ENCODE peak calls at places on chromosomes 13 and 19, in four cellular contexts. One of them, this sample, is unnamed.

GRCh38 chr13:98664047-98664446 is 87.1 kb upstream of the STK24 start:
- DNase-seq in A549: no peak
- DNase-seq in H1: no peak
- DNase-seq in SK-N-SH: no peak
- DNase-seq in this sample: no peak

GRCh38 chr13:31385534-31385933 is 185.8 kb downstream of the B3GLCT start:
- DNase-seq in A549: no peak
- DNase-seq in H1: no peak
- DNase-seq in SK-N-SH: no peak
- DNase-seq in this sample: no peak

GRCh38 chr13:24870380-24870760 is 106.4 kb downstream of the RNF17 start:
- DNase-seq in A549: no peak
- DNase-seq in H1: no peak
- DNase-seq in SK-N-SH: no peak
- DNase-seq in this sample: no peak

GRCh38 chr19:38183227-38183914 is 40.7 kb downstream of the DPF1 start:
- DNase-seq in A549: no peak
- DNase-seq in H1: peak
- DNase-seq in SK-N-SH: no peak
- DNase-seq in this sample: peak

GRCh38 chr13:34833562-34834182 is 108.4 kb upstream of the NBEA start:
- DNase-seq in A549: no peak
- DNase-seq in H1: peak
- DNase-seq in SK-N-SH: no peak
- DNase-seq in this sample: no peak

GRCh38 chr19:21321996-21322395 is 7.2 kb downstream of the ZNF708 start:
- DNase-seq in A549: no peak
- DNase-seq in H1: no peak
- DNase-seq in SK-N-SH: no peak
- DNase-seq in this sample: no peak

GRCh38 chr19:18804643-18805042 is 13.5 kb upstream of the COMP start:
- DNase-seq in A549: no peak
- DNase-seq in H1: no peak
- DNase-seq in SK-N-SH: no peak
- DNase-seq in this sample: no peak

GRCh38 chr13:51729853-51730553 is 74.0 kb downstream of the DHRS12 start:
- DNase-seq in A549: no peak
- DNase-seq in H1: no peak
- DNase-seq in SK-N-SH: no peak
- DNase-seq in this sample: no peak

GRCh38 chr13:36872621-36873020 is 47.4 kb downstream of the SMAD9 start:
- DNase-seq in A549: no peak
- DNase-seq in H1: peak
- DNase-seq in SK-N-SH: no peak
- DNase-seq in this sample: no peak

GRCh38 chr19:32392946-32393345 is 12.6 kb upstream of the DPY19L3 start:
- DNase-seq in A549: no peak
- DNase-seq in H1: no peak
- DNase-seq in SK-N-SH: no peak
- DNase-seq in this sample: no peak

GRCh38 chr19:32388393-32388724 is 17.2 kb upstream of the DPY19L3 start:
- DNase-seq in A549: no peak
- DNase-seq in H1: no peak
- DNase-seq in SK-N-SH: no peak
- DNase-seq in this sample: no peak

GRCh38 chr19:32392142-32392541 is 13.4 kb upstream of the DPY19L3 start:
- DNase-seq in A549: no peak
- DNase-seq in H1: no peak
- DNase-seq in SK-N-SH: no peak
- DNase-seq in this sample: no peak

GRCh38 chr19:32387701-32388392 is 17.7 kb upstream of the DPY19L3 start:
- DNase-seq in A549: no peak
- DNase-seq in H1: no peak
- DNase-seq in SK-N-SH: no peak
- DNase-seq in this sample: no peak
- TF ChIP-seq CHD2 in A549: no peak
- TF ChIP-seq CHD2 in H1: no peak
- TF ChIP-seq CHD2 in SK-N-SH: no peak
- TF ChIP-seq CHD2 in this sample: no peak

GRCh38 chr13:38530492-38530891 is 156.4 kb upstream of the FREM2 start:
- DNase-seq in A549: no peak
- DNase-seq in H1: no peak
- DNase-seq in SK-N-SH: peak
- DNase-seq in this sample: no peak
- TF ChIP-seq MAX in A549: no peak
- TF ChIP-seq MAX in H1: no peak
- TF ChIP-seq MAX in SK-N-SH: no peak
- TF ChIP-seq MAX in this sample: no peak

GRCh38 chr19:32539240-32539916 is 41.6 kb upstream of the PDCD5 start:
- DNase-seq in A549: no peak
- DNase-seq in H1: no peak
- DNase-seq in SK-N-SH: no peak
- DNase-seq in this sample: no peak

GRCh38 chr19:32542477-32543106 is 38.4 kb upstream of the PDCD5 start:
- DNase-seq in A549: no peak
- DNase-seq in H1: no peak
- DNase-seq in SK-N-SH: no peak
- DNase-seq in this sample: peak

GRCh38 chr19:32537626-32538025 is 43.4 kb upstream of the PDCD5 start:
- DNase-seq in A549: no peak
- DNase-seq in H1: no peak
- DNase-seq in SK-N-SH: no peak
- DNase-seq in this sample: no peak

GRCh38 chr19:32543107-32543900 is 37.7 kb upstream of the PDCD5 start:
- DNase-seq in A549: no peak
- DNase-seq in H1: no peak
- DNase-seq in SK-N-SH: no peak
- DNase-seq in this sample: no peak
- TF ChIP-seq CHD2 in A549: no peak
- TF ChIP-seq CHD2 in H1: no peak
- TF ChIP-seq CHD2 in SK-N-SH: no peak
- TF ChIP-seq CHD2 in this sample: no peak

DNA sequence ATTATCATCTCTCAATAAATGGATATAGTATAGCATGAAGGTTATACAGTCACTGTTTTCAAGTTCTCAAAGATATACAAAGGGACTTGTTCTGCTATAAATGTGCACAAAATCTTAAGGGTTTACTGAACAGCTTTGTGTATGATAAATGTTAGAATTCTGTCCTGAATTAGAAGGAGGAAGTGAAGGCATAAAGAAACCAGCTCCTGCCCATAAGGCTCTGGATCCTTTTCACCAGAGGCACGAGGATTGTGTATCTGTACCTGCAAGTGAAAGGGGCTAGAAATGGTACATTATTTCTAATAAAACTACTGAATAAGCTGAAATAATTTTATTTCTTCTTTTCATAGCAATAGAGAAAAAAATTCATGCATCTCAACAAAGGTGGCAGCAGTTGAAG is 32.4 kb downstream of the PHF11 start:
- DNase-seq in A549: no peak
- DNase-seq in H1: no peak
- DNase-seq in SK-N-SH: no peak
- DNase-seq in this sample: no peak
- TF ChIP-seq MAX in A549: no peak
- TF ChIP-seq MAX in H1: no peak
- TF ChIP-seq MAX in SK-N-SH: no peak
- TF ChIP-seq MAX in this sample: no peak

GRCh38 chr19:17457621-17458020 is 3.1 kb downstream of the NXNL1 start:
- DNase-seq in A549: no peak
- DNase-seq in H1: no peak
- DNase-seq in SK-N-SH: no peak
- DNase-seq in this sample: no peak
- TF ChIP-seq CHD2 in A549: no peak
- TF ChIP-seq CHD2 in H1: no peak
- TF ChIP-seq CHD2 in SK-N-SH: no peak
- TF ChIP-seq CHD2 in this sample: no peak

DNA sequence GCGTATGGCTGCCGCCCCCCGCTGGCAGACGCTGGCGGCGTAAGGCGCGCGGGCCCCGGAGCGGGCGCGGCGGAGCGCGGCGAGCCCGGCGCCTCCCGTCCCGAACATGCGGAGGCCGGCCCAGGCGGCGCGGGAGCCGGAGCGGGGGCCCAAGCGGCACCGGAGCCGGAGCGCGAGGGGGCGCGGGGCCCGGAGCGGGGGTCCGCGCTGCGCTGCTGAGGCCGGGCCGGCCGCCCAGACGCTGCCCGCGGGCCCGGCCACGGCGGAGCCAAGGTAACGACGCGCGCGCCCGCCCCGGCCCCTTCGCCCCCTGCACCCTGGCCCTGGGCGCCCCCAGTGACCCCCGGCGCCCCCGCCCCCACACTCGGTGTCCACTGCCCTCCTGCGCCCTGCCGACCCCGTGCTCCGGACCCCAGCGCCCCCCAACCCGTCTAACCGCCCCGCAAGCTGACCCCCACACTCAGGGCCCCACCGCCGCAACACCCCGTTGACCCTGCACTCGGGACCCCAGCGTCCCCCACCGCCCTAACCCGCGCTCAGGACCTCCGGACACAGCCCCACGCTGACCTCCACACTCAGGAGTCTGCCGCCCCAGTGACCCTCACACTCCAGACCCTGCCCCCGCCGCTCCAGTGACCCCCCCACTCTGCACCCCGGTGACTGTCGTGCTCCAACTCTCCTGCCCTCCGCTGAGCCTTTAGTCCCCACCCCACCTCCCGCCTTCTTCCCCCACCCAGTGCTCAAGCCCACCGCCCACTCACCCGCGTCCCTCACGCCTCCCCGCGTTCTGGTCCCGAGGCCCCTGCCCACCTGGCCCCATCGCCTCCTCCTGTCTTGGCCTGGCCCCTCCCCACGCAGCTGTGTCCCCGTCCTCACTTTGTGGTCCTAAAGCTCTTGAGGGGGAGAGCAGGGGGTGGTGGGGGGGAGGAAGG is at the start of gene CSNK1G2:
- DNase-seq in A549: no peak
- DNase-seq in H1: no peak
- DNase-seq in SK-N-SH: no peak
- DNase-seq in this sample: peak
- TF ChIP-seq MAX in A549: no peak
- TF ChIP-seq MAX in H1: no peak
- TF ChIP-seq MAX in SK-N-SH: peak
- TF ChIP-seq MAX in this sample: no peak

DNA sequence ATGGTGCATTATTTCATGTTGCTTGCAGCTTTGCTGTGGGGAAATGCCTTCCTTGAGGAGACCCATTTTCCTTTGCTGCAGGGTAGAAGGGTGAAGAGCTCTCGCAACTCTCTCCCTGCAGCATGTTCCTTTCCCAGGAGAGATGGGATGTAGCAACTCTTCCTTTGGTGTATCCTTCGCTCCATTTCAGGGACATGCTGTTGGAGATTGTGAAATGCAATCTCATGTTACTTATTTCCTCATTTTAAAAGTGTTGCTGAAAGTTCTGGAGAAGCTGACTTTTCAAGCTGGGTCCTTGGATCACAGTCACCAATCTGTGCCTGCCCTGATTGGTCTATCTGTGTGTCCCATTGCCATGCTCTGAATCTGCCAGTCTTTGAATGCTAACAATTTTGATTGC is 69.9 kb upstream of the STARD13 start:
- DNase-seq in A549: no peak
- DNase-seq in H1: no peak
- DNase-seq in SK-N-SH: no peak
- DNase-seq in this sample: no peak
- TF ChIP-seq CHD2 in A549: no peak
- TF ChIP-seq CHD2 in H1: no peak
- TF ChIP-seq CHD2 in SK-N-SH: no peak
- TF ChIP-seq CHD2 in this sample: no peak